ENCODE peak calls at places on chromosomes 4 and X, in ten cellular contexts. D, O, V, I, A, Z, N, J, S and E are unnamed samples.

GRCh38 chr4:142265536-142265935 is 580.6 kb downstream of the INPP4B start:
- DNase-seq in D (no peak), I (no peak), S (peak), Z (peak), A (peak), N (peak), V (no peak), J (no peak), O (no peak), E (no peak)

GRCh38 chr4:2843909-2844584 is 403 bp downstream of the ADD1 start:
- DNase-seq in A (peak), N (peak), I (no peak), J (no peak), S (peak), V (peak), D (no peak), O (no peak), Z (peak), E (no peak)

GRCh38 chr4:1478766-1479355 is 72.6 kb upstream of the NKX1-1 start:
- DNase-seq in N (no peak), Z (no peak), I (no peak), J (no peak), A (no peak), V (no peak), O (no peak), D (no peak), S (no peak), E (no peak)

GRCh38 chr4:139887378-139887801 is 221.8 kb downstream of the MGST2 start:
- DNase-seq in D (no peak), S (peak), Z (no peak), A (no peak), J (no peak), V (peak), N (no peak), O (no peak), I (no peak), E (no peak)

GRCh38 chr4:125359960-125360628 is 45.3 kb downstream of the FAT4 start:
- DNase-seq in S (no peak), A (no peak), Z (no peak), D (no peak), N (no peak), I (no peak), V (no peak), J (no peak), O (no peak), E (no peak)

GRCh38 chr4:8850074-8850829 is 21.4 kb downstream of the HMX1 start:
- DNase-seq in D (no peak), V (no peak), I (no peak), A (no peak), Z (no peak), J (no peak), N (no peak), O (no peak), S (no peak), E (no peak)

GRCh38 chr4:110184124-110184790 is 14.2 kb downstream of the ELOVL6 start:
- DNase-seq in V (no peak), Z (no peak), J (no peak), I (no peak), O (no peak), N (peak), S (peak), A (peak), D (no peak), E (no peak)

GRCh38 chr4:188031751-188032150 is 36.2 kb downstream of the ZFP42 start:
- DNase-seq in Z (no peak), A (no peak), O (no peak), N (no peak), V (no peak), I (no peak), D (no peak), J (no peak), S (no peak), E (no peak)

GRCh38 chr4:21018817-21019216 is 318.6 kb downstream of the PACRGL start:
- DNase-seq in I (no peak), J (no peak), V (no peak), A (no peak), Z (no peak), O (no peak), D (no peak), S (no peak), N (no peak), E (no peak)

GRCh38 chr4:152363086-152363485 is 172.8 kb downstream of the FBXW7 start:
- DNase-seq in J (no peak), O (no peak), S (peak), V (no peak), N (peak), I (no peak), A (no peak), D (no peak), Z (no peak), E (no peak)

GRCh38 chr4:164012396-164013027 is 518.0 kb downstream of the TMA16 start:
- DNase-seq in A (no peak), J (no peak), S (no peak), N (no peak), I (no peak), V (peak), O (no peak), Z (peak), D (no peak), E (no peak)

GRCh38 chr4:8675383-8675782 is 82.8 kb downstream of the CPZ start:
- DNase-seq in J (no peak), I (no peak), V (no peak), Z (no peak), D (no peak), A (peak), S (peak), O (no peak), N (peak), E (no peak)

GRCh38 chrX:48833531-48834138 is 1.8 kb downstream of the PCSK1N start:
- DNase-seq in O (no peak), I (no peak), V (peak), A (no peak), Z (peak), S (no peak), J (no peak), N (peak), D (no peak), E (no peak)

GRCh38 chr4:151901631-151902030 is 140.8 kb upstream of the GATB start:
- DNase-seq in D (no peak), V (no peak), I (no peak), S (peak), A (no peak), Z (no peak), J (no peak), N (no peak), O (no peak), E (no peak)

GRCh38 chr4:68267433-68267944 is 22.0 kb upstream of the TMPRSS11B start:
- DNase-seq in I (no peak), J (no peak), O (no peak), Z (no peak), A (peak), S (peak), D (no peak), N (peak), V (peak), E (no peak)

GRCh38 chr4:61511716-61512488 is 311.8 kb downstream of the ADGRL3 start:
- DNase-seq in O (no peak), N (peak), Z (peak), D (no peak), S (peak), J (no peak), A (peak), I (no peak), V (no peak), E (no peak)

GRCh38 chrX:107940095-107940494 is 42.1 kb downstream of the TEX13B start:
- DNase-seq in D (no peak), O (no peak), Z (no peak), N (no peak), V (peak), I (no peak), J (no peak), A (no peak), S (no peak), E (no peak)

GRCh38 chr4:139528377-139529005 is 27.5 kb downstream of the SETD7 start:
- DNase-seq in A (peak), N (peak), S (peak), J (no peak), V (peak), O (peak), Z (no peak), D (no peak), I (no peak), E (no peak)

GRCh38 chr4:146029939-146030710 is 91.5 kb upstream of the ZNF827 start:
- DNase-seq in A (peak), Z (peak), J (no peak), N (no peak), S (no peak), D (no peak), O (no peak), V (peak), I (peak), E (no peak)

GRCh38 chr4:71198958-71199357 is 139.9 kb upstream of the SLC4A4 start:
- DNase-seq in A (no peak), V (peak), N (no peak), J (no peak), D (no peak), S (no peak), Z (no peak), O (no peak), I (no peak), E (no peak)

GRCh38 chrX:13287816-13288215 is 32.0 kb downstream of the ATXN3L start:
- DNase-seq in J (no peak), A (peak), I (no peak), O (no peak), S (peak), V (no peak), Z (no peak), D (no peak), N (peak), E (no peak)

GRCh38 chr4:159229164-159229563 is 126.3 kb downstream of the RAPGEF2 start:
- DNase-seq in J (no peak), A (peak), N (peak), D (no peak), I (no peak), O (no peak), S (peak), Z (peak), V (no peak), E (no peak)

GRCh38 chr4:25440478-25441030 is 63.5 kb downstream of the ANAPC4 start:
- DNase-seq in D (no peak), J (no peak), O (no peak), N (no peak), V (no peak), A (peak), I (no peak), Z (no peak), S (no peak), E (no peak)

GRCh38 chrX:43703211-43703791 is 47.2 kb downstream of the MAOA start:
- DNase-seq in I (no peak), N (peak), V (peak), S (peak), Z (peak), A (peak), J (no peak), O (no peak), D (no peak), E (no peak)

GRCh38 chrX:93422693-93423092 is 250.7 kb downstream of the NAP1L3 start:
- DNase-seq in I (no peak), J (no peak), N (no peak), V (no peak), A (peak), S (peak), Z (peak), D (peak), O (no peak), E (no peak)

GRCh38 chr4:64940698-64941097 is 531.4 kb upstream of the TECRL start:
- DNase-seq in V (no peak), O (no peak), N (peak), I (no peak), D (no peak), J (no peak), A (no peak), S (peak), Z (no peak), E (no peak)

GRCh38 chrX:119145241-119145653 is 17.6 kb upstream of the KIAA1210 start:
- DNase-seq in Z (peak), S (peak), N (peak), O (no peak), V (peak), D (no peak), I (no peak), J (no peak), A (peak), E (no peak)

GRCh38 chrX:14963447-14964236 is 90.4 kb downstream of the MOSPD2 start:
- DNase-seq in O (no peak), J (no peak), N (peak), V (no peak), Z (peak), S (peak), A (peak), I (no peak), D (no peak), E (no peak)

GRCh38 chrX:23634181-23634580 is 33.1 kb upstream of the PRDX4 start:
- DNase-seq in D (no peak), I (no peak), J (no peak), S (peak), N (peak), Z (peak), O (no peak), V (no peak), A (no peak), E (no peak)

GRCh38 chrX:151488677-151489076 is 74.8 kb upstream of the PASD1 start:
- DNase-seq in A (no peak), I (no peak), S (no peak), J (no peak), D (no peak), O (no peak), V (no peak), N (peak), Z (peak), E (no peak)

GRCh38 chr4:87669373-87669772 is 19.3 kb downstream of the DMP1 start:
- DNase-seq in Z (no peak), D (peak), S (no peak), J (no peak), N (no peak), A (no peak), V (no peak), I (no peak), O (no peak), E (no peak)